ENCODE peak calls at places on chromosomes 3 and 15, in five cellular contexts. Y is A673, X is fibroblast of lung, F is neural progenitor cell, I is GM12878. M is an unnamed sample. For H3K27me3, the result is how much of the 10 kb centered on the place peaks cover.

GRCh38 chr15:68601206-68602197 is 22.7 kb downstream of the CORO2B start:
- DNase-seq in I (no peak), Y (peak), F (peak), X (no peak), M (no peak)

GRCh38 chr3:155890671-155891190 is 20.3 kb downstream of the GMPS start:
- DNase-seq in I (no peak), Y (peak), F (no peak), X (peak), M (no peak)

GRCh38 chr15:69724331-69724730 is 271.7 kb downstream of the RPLP1 start:
- DNase-seq in Y (no peak), F (no peak), I (no peak), X (no peak), M (no peak)

GRCh38 chr3:124772081-124772831 is 42.0 kb downstream of the UMPS start:
- DNase-seq in I (no peak), X (peak), Y (peak), F (no peak), M (no peak)

GRCh38 chr3:114848087-114848486 is 299.0 kb downstream of the ZBTB20 start:
- DNase-seq in X (no peak), I (no peak), Y (no peak), F (no peak), M (no peak)

GRCh38 chr15:49645937-49646336 is 25.1 kb downstream of the DTWD1 start:
- DNase-seq in I (no peak), X (peak), Y (no peak), F (no peak), M (no peak)

GRCh38 chr3:149850787-149851582 is 38.0 kb downstream of the RNF13 start:
- DNase-seq in I (no peak), F (no peak), Y (no peak), X (no peak), M (no peak)

GRCh38 chr3:42569743-42570142 is 12.0 kb downstream of the SEC22C start:
- DNase-seq in Y (no peak), F (no peak), I (no peak), X (no peak), M (no peak)

GRCh38 chr3:26004205-26004604 is 214.3 kb downstream of the OXSM start:
- DNase-seq in X (no peak), Y (no peak), I (no peak), F (no peak), M (no peak)

GRCh38 chr15:62612771-62613170 is 429.8 kb upstream of the TPM1 start:
- DNase-seq in X (no peak), I (no peak), F (no peak), Y (no peak), M (no peak)

GRCh38 chr15:83318861-83319415 is 34.5 kb upstream of the BNC1 start:
- DNase-seq in I (no peak), F (no peak), X (no peak), Y (no peak), M (no peak)

GRCh38 chr15:72782993-72783562 is 480 bp downstream of the ADPGK start:
- DNase-seq in Y (no peak), I (peak), X (peak), F (no peak), M (peak)

GRCh38 chr3:14804835-14805780 is 13.7 kb upstream of the FGD5 start:
- DNase-seq in I (no peak), X (no peak), Y (no peak), F (no peak), M (no peak)

GRCh38 chr3:111801697-111802655 is 57.1 kb upstream of the PHLDB2 start:
- DNase-seq in Y (peak), X (peak), F (no peak), I (no peak), M (no peak)

GRCh38 chr15:97081666-97082226 is 751.2 kb downstream of the NR2F2 start:
- DNase-seq in X (no peak), Y (peak), I (no peak), F (no peak), M (no peak)

GRCh38 chr3:3334456-3334855 is 155.0 kb upstream of the CRBN start:
- DNase-seq in Y (no peak), X (no peak), I (no peak), F (peak), M (no peak)

GRCh38 chr3:168485897-168486296 is 390.2 kb upstream of the GOLIM4 start:
- DNase-seq in I (no peak), F (no peak), X (no peak), Y (no peak), M (no peak)

GRCh38 chr3:111858641-111859040 is 424 bp upstream of the PHLDB2 start:
- DNase-seq in Y (no peak), I (no peak), F (peak), X (no peak), M (no peak)

GRCh38 chr3:46693038-46693896 is at the start of gene ALS2CL:
- DNase-seq in F (peak), I (no peak), Y (peak), X (no peak), M (peak)
- TF ChIP-seq EZH2 in F (peak), I (no peak), Y (no peak), X (no peak), M (no peak)

GRCh38 chr15:60370804-60371700 is 26.7 kb downstream of the ANXA2 start:
- DNase-seq in I (no peak), F (no peak), X (peak), Y (peak), M (no peak)
- H3K27ac ChIP-seq in I (no peak), F (no peak), X (peak), Y (peak), M (no peak)

DNA sequence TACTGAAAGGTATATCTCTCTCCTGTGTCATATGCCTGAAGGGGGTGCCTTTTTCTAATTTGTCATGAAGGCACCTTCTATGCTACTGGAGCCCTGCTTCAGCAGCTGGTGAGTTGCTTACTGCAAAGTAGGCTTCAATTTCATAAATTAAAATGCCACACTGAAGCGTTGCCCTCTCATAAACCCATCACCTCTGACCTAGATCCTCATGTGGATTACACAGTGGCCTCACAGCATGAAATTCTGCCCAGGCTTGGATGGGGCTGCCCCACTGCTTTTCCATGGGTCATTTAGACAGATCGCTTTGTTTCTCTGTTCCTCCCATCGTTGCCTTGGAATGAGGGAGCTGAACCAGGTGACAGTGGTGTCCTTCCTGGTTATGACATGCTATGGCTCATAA is 131.2 kb downstream of the RPL22L1 start:
- DNase-seq in Y (no peak), I (no peak), F (no peak), X (no peak), M (no peak)
- H3K27me3 ChIP-seq in Y (under half), I (under half), F (under half), X (under half), M (under half)

DNA sequence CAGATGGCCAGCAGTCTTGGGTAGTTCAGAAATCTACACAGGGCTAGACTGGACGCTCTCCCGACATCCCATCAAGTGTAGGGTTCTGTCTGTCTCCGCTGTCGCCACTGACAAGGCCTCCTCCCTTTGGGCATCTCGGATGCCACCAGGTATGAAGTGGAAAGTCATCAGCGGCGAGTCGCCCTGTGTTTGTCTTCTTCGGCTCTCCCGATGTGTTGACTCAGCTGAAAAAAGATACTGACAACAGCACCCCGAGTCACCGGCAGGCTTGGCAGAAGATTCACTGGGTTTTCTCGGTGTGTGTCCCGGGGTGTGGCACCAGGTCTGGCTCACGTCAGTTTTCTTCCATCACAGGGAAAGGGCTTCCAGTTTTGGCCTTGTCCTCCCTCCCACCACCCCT is 42.2 kb upstream of the VPS8 start:
- DNase-seq in F (no peak), Y (no peak), X (no peak), I (no peak), M (no peak)
- TF ChIP-seq EZH2 in F (no peak), Y (no peak), X (no peak), I (no peak), M (no peak)